ENCODE peak calls at places on chromosomes 13 and 19, in seven cellular contexts. X is Peyer's patch, J is esophagus squamous epithelium, Z is testis, F is uterus, Q is H54, N is transverse colon. R is an unnamed sample.

GRCh38 chr19:29044037-29044436 is 168.9 kb downstream of the UQCRFS1 start:
- DNase-seq in X (no peak), J (no peak), Z (no peak), F (no peak), Q (no peak), N (no peak), R (no peak)

GRCh38 chr13:102399791-102400618 is 1.8 kb downstream of the FGF14 start:
- DNase-seq in X (peak), J (no peak), Z (peak), F (peak), Q (no peak), N (peak), R (no peak)

GRCh38 chr13:38661276-38661675 is 25.6 kb upstream of the FREM2 start:
- DNase-seq in X (no peak), J (no peak), Z (no peak), F (no peak), Q (no peak), N (no peak), R (no peak)

GRCh38 chr13:109743706-109744453 is 42.5 kb downstream of the IRS2 start:
- DNase-seq in X (no peak), J (no peak), Z (no peak), F (peak), Q (peak), N (peak), R (no peak)

GRCh38 chr13:44243198-44243852 is 130.3 kb upstream of the SERP2 start:
- DNase-seq in X (no peak), J (no peak), Z (no peak), F (no peak), Q (no peak), N (peak), R (no peak)

GRCh38 chr13:99988469-99989375 is 7.1 kb downstream of the ZIC2 start:
- DNase-seq in X (no peak), J (no peak), Z (no peak), F (no peak), Q (no peak), N (no peak), R (no peak)

GRCh38 chr19:58001895-58002369 is 688 bp downstream of the ZNF606 start:
- DNase-seq in X (no peak), J (no peak), Z (no peak), F (no peak), Q (no peak), N (peak), R (no peak)

GRCh38 chr19:29371766-29372415 is 153.9 kb upstream of the VSTM2B start:
- DNase-seq in X (no peak), J (no peak), Z (no peak), F (no peak), Q (no peak), N (no peak), R (no peak)

GRCh38 chr13:112457485-112457884 is 81.3 kb downstream of the SPACA7 start:
- DNase-seq in X (no peak), J (no peak), Z (no peak), F (no peak), Q (no peak), N (no peak), R (no peak)

GRCh38 chr13:60431108-60431700 is 34.2 kb downstream of the TDRD3 start:
- DNase-seq in X (no peak), J (no peak), Z (no peak), F (no peak), Q (peak), N (no peak), R (no peak)

GRCh38 chr13:40777166-40777956 is 6.4 kb upstream of the MRPS31 start:
- DNase-seq in X (no peak), J (no peak), Z (peak), F (no peak), Q (no peak), N (peak), R (peak)

GRCh38 chr13:105058517-105058916 is 1476.9 kb downstream of the EFNB2 start:
- DNase-seq in X (no peak), J (no peak), Z (no peak), F (no peak), Q (no peak), N (no peak), R (no peak)

GRCh38 chr19:4380254-4380727 is 20.1 kb downstream of the SH3GL1 start:
- DNase-seq in X (no peak), J (no peak), Z (peak), F (peak), Q (no peak), N (no peak), R (peak)

GRCh38 chr19:2524840-2525723 is 49.2 kb downstream of the GADD45B start:
- DNase-seq in X (no peak), J (no peak), Z (peak), F (no peak), Q (peak), N (no peak), R (peak)

GRCh38 chr13:114063545-114064515 is 68.6 kb downstream of the RASA3 start:
- DNase-seq in X (no peak), J (no peak), Z (no peak), F (peak), Q (peak), N (peak), R (no peak)

DNA sequence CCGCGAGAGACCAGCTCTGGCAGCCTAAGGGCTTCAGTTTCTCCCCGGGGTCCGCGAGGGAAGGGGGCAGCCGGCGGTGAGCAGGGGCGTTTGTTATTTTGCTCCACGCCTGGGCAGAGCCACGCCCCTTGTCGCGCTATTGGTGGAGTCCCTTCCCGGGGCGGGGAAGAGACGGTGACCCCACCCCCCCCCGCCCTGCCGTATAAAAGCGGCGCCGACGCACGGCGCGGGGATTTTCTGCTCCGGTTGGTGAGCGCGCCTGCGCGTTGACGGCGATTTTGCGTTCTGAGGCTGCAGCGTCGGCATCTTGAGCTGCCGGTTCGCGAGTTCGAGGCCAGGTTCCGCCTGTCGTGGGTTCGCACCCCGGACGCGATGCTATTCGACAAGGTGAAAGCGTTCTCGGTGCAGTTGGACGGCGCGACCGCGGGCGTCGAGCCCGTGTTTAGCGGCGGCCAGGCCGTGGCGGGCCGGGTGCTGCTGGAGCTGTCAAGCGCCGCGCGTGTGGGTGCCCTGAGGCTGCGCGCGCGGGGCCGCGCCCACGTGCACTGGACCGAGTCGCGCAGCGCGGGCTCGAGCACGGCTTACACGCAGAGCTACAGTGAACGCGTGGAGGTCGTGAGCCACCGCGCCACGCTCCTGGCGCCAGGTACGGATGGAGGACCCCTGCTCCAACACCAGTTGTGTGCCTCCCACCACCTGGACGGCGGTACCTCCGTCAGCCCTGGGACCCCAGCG is at the start of gene ARRDC2:
- DNase-seq in X (peak), J (peak), Z (peak), F (peak), Q (peak), N (peak), R (peak)
- TF ChIP-seq POLR2A in X (peak), J (peak), Z (peak), F (peak), Q (peak), N (peak), R (peak)

DNA sequence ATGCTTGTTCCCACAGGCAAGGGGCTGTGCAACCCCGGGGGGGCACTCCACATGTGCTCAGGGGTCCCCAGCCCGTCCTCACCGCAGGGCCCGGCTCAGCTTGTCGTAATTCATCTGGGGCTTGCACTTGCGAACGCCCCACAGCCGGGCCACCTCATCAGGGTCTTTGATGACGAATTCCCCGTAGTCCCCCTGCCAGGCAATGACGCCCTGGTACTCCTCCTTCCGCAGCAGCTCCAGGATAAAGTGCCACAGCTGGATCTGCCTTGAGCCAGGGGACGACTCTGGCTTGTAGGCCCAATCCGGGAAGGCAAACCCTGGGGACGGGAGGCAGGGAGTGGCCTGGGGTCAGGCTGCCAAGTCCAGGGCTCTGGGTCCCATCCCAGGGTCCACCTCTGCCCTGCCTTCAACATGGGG is 4.7 kb downstream of the ERF start:
- DNase-seq in X (no peak), J (no peak), Z (no peak), F (no peak), Q (no peak), N (no peak), R (no peak)
- TF ChIP-seq POLR2A in X (no peak), J (no peak), Z (no peak), F (no peak), Q (no peak), N (no peak), R (no peak)

GRCh38 chr19:35542209-35542608 is 3.2 kb upstream of the TMEM147 start:
- DNase-seq in X (no peak), J (no peak), Z (no peak), F (no peak), Q (no peak), N (no peak), R (no peak)
- TF ChIP-seq POLR2A in X (no peak), J (no peak), Z (no peak), F (no peak), Q (no peak), N (no peak), R (no peak)

GRCh38 chr13:43021926-43022670 is 1.3 kb upstream of the DNAJC15 start:
- DNase-seq in X (no peak), J (no peak), Z (no peak), F (peak), Q (no peak), N (no peak), R (no peak)

GRCh38 chr13:43026262-43026661 is 2.9 kb downstream of the DNAJC15 start:
- DNase-seq in X (no peak), J (no peak), Z (no peak), F (no peak), Q (no peak), N (no peak), R (no peak)

GRCh38 chr13:43020794-43021193 is 2.6 kb upstream of the DNAJC15 start:
- DNase-seq in X (no peak), J (no peak), Z (no peak), F (no peak), Q (no peak), N (no peak), R (no peak)

GRCh38 chr13:43019811-43020210 is 3.6 kb upstream of the DNAJC15 start:
- DNase-seq in X (no peak), J (no peak), Z (no peak), F (no peak), Q (no peak), N (no peak), R (no peak)

DNA sequence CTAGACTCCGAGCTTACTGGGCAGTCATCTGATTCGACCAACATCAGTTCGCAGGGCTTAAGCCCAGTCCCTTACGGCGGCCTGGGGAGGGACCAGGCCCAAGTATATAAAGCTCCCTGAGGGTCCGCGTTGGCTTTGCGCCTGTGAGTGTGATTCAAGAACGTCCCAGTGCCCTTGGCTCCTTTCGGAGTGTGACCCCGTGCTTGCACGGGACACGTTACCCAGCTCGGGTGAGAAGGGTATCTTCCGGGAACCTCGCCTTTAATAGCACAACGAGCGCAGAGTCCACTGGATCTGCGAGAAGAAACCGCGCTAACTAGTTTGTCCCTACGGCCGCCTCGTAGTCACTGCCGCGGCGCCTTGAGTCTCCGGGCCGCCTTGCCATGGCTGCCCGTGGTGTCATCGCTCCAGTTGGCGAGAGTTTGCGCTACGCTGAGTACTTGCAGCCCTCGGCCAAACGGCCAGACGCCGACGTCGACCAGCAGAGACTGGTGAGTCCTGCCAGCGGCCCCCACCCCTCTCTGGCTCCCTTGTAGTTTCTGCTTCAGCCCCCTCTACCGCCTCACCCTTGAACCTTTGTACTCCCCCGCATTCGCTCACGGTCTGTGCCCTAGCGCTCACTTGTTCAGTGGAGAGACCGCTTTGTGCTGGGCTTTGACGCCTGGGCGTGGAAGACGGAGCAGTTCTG is at the start of gene DNAJC15:
- DNase-seq in X (peak), J (peak), Z (peak), F (peak), Q (no peak), N (peak), R (peak)
- TF ChIP-seq POLR2A in X (peak), J (peak), Z (no peak), F (peak), Q (peak), N (peak), R (peak)

DNA sequence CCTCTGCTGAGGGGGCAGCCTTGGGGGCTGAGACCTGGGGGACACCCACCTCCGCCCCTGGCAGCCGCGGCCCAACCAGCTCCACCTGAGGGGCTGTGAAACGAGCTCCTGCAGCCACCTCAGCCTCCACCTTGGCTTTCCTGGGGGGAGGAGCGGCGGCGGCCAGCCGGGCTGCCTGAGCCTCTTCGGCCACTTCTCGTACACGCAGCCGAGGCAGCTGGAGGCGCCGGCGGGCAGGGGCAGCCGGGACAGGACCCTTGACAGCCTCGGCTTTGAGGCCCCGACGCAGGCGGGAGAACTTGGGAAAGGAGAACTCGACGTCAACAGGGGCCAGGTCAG is 7.6 kb upstream of the HIPK4 start:
- DNase-seq in X (no peak), J (no peak), Z (no peak), F (no peak), Q (no peak), N (no peak), R (no peak)
- TF ChIP-seq POLR2A in X (no peak), J (no peak), Z (no peak), F (no peak), Q (no peak), N (no peak), R (no peak)

GRCh38 chr13:97430296-97430695 is 3.7 kb upstream of the RAP2A start:
- DNase-seq in X (no peak), J (no peak), Z (no peak), F (no peak), Q (no peak), N (no peak), R (no peak)

GRCh38 chr13:97433727-97434416 is at the start of gene RAP2A:
- DNase-seq in X (peak), J (peak), Z (peak), F (peak), Q (peak), N (peak), R (peak)

GRCh38 chr13:97432917-97433726 is 847 bp upstream of the RAP2A start:
- DNase-seq in X (peak), J (peak), Z (peak), F (peak), Q (peak), N (peak), R (peak)

GRCh38 chr13:97431365-97431764 is 2.6 kb upstream of the RAP2A start:
- DNase-seq in X (no peak), J (no peak), Z (no peak), F (no peak), Q (no peak), N (no peak), R (no peak)

GRCh38 chr13:97432232-97432916 is 1.6 kb upstream of the RAP2A start:
- DNase-seq in X (no peak), J (no peak), Z (no peak), F (no peak), Q (no peak), N (no peak), R (no peak)
- TF ChIP-seq POLR2A in X (peak), J (no peak), Z (no peak), F (no peak), Q (peak), N (no peak), R (peak)